ENCODE peak calls at places on chromosome 18, in seven cellular contexts. T, J, P, D, Q, V and L are unnamed samples.

GRCh38 chr18:45755936-45756335 is 32.0 kb downstream of the SLC14A1 start:
- DNase-seq in V (peak), D (peak), Q (no peak), T (no peak), P (no peak), J (peak), L (peak)

GRCh38 chr18:37902344-37902743 is 336.7 kb upstream of the CELF4 start:
- DNase-seq in Q (no peak), D (no peak), T (no peak), P (no peak), V (no peak), J (no peak), L (no peak)

GRCh38 chr18:47184419-47185050 is 8.4 kb upstream of the IER3IP1 start:
- DNase-seq in P (no peak), D (no peak), V (peak), Q (no peak), T (no peak), J (peak), L (no peak)

GRCh38 chr18:44696892-44697291 is 16.2 kb downstream of the SETBP1 start:
- DNase-seq in V (no peak), P (no peak), D (peak), T (no peak), J (peak), Q (no peak), L (peak)

GRCh38 chr18:57142361-57142760 is 4.5 kb upstream of the BOD1L2 start:
- DNase-seq in D (no peak), T (no peak), P (no peak), V (no peak), J (no peak), Q (no peak), L (no peak)

GRCh38 chr18:24403076-24403475 is 5.5 kb upstream of the OSBPL1A start:
- DNase-seq in J (no peak), T (no peak), D (no peak), P (no peak), V (no peak), Q (no peak), L (no peak)

GRCh38 chr18:7174359-7175107 is 56.4 kb upstream of the LRRC30 start:
- DNase-seq in D (no peak), J (peak), P (no peak), V (peak), Q (no peak), T (no peak), L (peak)

GRCh38 chr18:59546164-59546563 is 151.1 kb downstream of the CCBE1 start:
- DNase-seq in D (no peak), J (no peak), P (no peak), V (peak), Q (no peak), T (no peak), L (no peak)

GRCh38 chr18:58180738-58181353 is 136.8 kb downstream of the NEDD4L start:
- DNase-seq in P (no peak), Q (peak), V (peak), D (peak), J (peak), T (peak), L (peak)

GRCh38 chr18:62325806-62326645 is 916 bp downstream of the TNFRSF11A start:
- DNase-seq in D (peak), T (peak), Q (no peak), P (no peak), J (no peak), V (peak), L (peak)

GRCh38 chr18:43661570-43661969 is 384.3 kb upstream of the SYT4 start:
- DNase-seq in P (peak), D (no peak), Q (no peak), T (no peak), J (peak), V (peak), L (peak)

GRCh38 chr18:64806232-64806631 is 657.3 kb upstream of the LINC00305 start:
- DNase-seq in D (no peak), Q (no peak), P (no peak), V (no peak), T (no peak), J (no peak), L (no peak)

GRCh38 chr18:50870138-50870845 is 8.6 kb upstream of the ME2 start:
- DNase-seq in Q (no peak), D (peak), J (no peak), V (peak), P (no peak), T (no peak), L (peak)

GRCh38 chr18:56431551-56431950 is 206.8 kb downstream of the TXNL1 start:
- DNase-seq in J (peak), T (no peak), V (peak), Q (no peak), D (no peak), P (no peak), L (peak)

GRCh38 chr18:38243291-38243690 is 677.7 kb upstream of the CELF4 start:
- DNase-seq in D (no peak), T (no peak), P (no peak), J (no peak), V (no peak), Q (no peak), L (no peak)

GRCh38 chr18:48813833-48814489 is 136.8 kb downstream of the SMAD7 start:
- DNase-seq in V (no peak), Q (no peak), D (no peak), P (no peak), T (peak), J (no peak), L (no peak)

GRCh38 chr18:60663060-60663989 is 290.8 kb upstream of the MC4R start:
- DNase-seq in T (no peak), V (no peak), J (no peak), Q (no peak), D (no peak), P (no peak), L (no peak)

GRCh38 chr18:75966431-75966830 is 528.6 kb downstream of the ZNF516 start:
- DNase-seq in T (no peak), D (no peak), V (no peak), J (no peak), P (no peak), Q (no peak), L (no peak)

GRCh38 chr18:61838521-61838920 is 54.3 kb downstream of the RNF152 start:
- DNase-seq in T (no peak), P (no peak), D (no peak), Q (no peak), V (no peak), J (no peak), L (no peak)

GRCh38 chr18:3411854-3412268 is 38.1 kb upstream of the TGIF1 start:
- DNase-seq in J (no peak), Q (peak), P (no peak), V (peak), D (no peak), T (peak), L (peak)

GRCh38 chr18:57910817-57911216 is 107.7 kb upstream of the ATP8B1 start:
- DNase-seq in J (no peak), T (no peak), D (no peak), V (no peak), P (no peak), Q (no peak), L (no peak)

GRCh38 chr18:50944245-50944917 is 23.5 kb upstream of the ELAC1 start:
- DNase-seq in V (peak), T (no peak), Q (no peak), J (peak), D (no peak), P (no peak), L (no peak)

GRCh38 chr18:9017900-9018217 is 84.6 kb upstream of the NDUFV2 start:
- DNase-seq in P (no peak), V (peak), D (no peak), Q (no peak), T (no peak), J (peak), L (no peak)

GRCh38 chr18:13524054-13524453 is 202.3 kb downstream of the FAM210A start:
- DNase-seq in Q (no peak), D (no peak), P (no peak), V (no peak), T (peak), J (no peak), L (no peak)

GRCh38 chr18:57561728-57562423 is 24.6 kb downstream of the FECH start:
- DNase-seq in Q (no peak), T (no peak), J (no peak), P (no peak), V (peak), D (no peak), L (no peak)

GRCh38 chr18:67783215-67783946 is 266.9 kb upstream of the DSEL start:
- DNase-seq in T (no peak), V (peak), J (no peak), D (no peak), P (no peak), Q (no peak), L (no peak)

GRCh38 chr18:3623769-3624545 is 174.0 kb downstream of the TGIF1 start:
- DNase-seq in V (peak), T (peak), J (peak), P (no peak), Q (no peak), D (peak), L (peak)

GRCh38 chr18:58235001-58235436 is 191.0 kb downstream of the NEDD4L start:
- DNase-seq in J (no peak), T (no peak), D (peak), V (no peak), Q (no peak), P (no peak), L (no peak)

GRCh38 chr18:30970201-30970816 is 72.2 kb downstream of the DSC3 start:
- DNase-seq in V (peak), P (peak), Q (no peak), T (no peak), D (peak), J (peak), L (no peak)

GRCh38 chr18:26549486-26550435 is 1.4 kb upstream of the KCTD1 start:
- DNase-seq in P (no peak), T (peak), J (peak), V (peak), Q (no peak), D (peak), L (peak)

GRCh38 chr18:62187543-62188378 is 706 bp downstream of the RELCH start:
- DNase-seq in Q (no peak), T (peak), J (peak), P (no peak), D (peak), V (peak), L (peak)

GRCh38 chr18:3585656-3586509 is 135.9 kb downstream of the TGIF1 start:
- DNase-seq in T (peak), V (peak), Q (peak), D (peak), J (peak), P (no peak), L (peak)

GRCh38 chr18:48749768-48750167 is 201.0 kb downstream of the SMAD7 start:
- DNase-seq in T (no peak), V (peak), Q (no peak), J (peak), D (no peak), P (no peak), L (no peak)

GRCh38 chr18:60861575-60861974 is 471.7 kb upstream of the CDH20 start:
- DNase-seq in Q (no peak), T (no peak), J (no peak), V (no peak), D (no peak), P (no peak), L (no peak)